ENCODE peak calls at places on chromosomes 1 and 21, in nine cellular contexts. C, K, M, Z, S, V, N, E and A are unnamed samples.

GRCh38 chr1:215156232-215156631 is 73.7 kb downstream of the KCNK2 start:
- DNase-seq in E (no peak), Z (no peak), N (no peak), K (peak), V (no peak), C (no peak), M (peak), S (no peak), A (no peak)

GRCh38 chr21:43734830-43735229 is 15.9 kb downstream of the PDXK start:
- DNase-seq in K (peak), M (peak), E (no peak), V (no peak), Z (no peak), C (no peak), N (no peak), S (no peak), A (no peak)

GRCh38 chr1:88618331-88618730 is 65.7 kb upstream of the PKN2 start:
- DNase-seq in M (no peak), V (no peak), Z (peak), N (no peak), C (no peak), E (no peak), S (no peak), K (no peak), A (peak)

GRCh38 chr1:10947691-10948462 is 64.6 kb upstream of the TARDBP start:
- DNase-seq in K (no peak), N (no peak), C (no peak), E (no peak), V (no peak), S (peak), M (no peak), Z (no peak), A (no peak)

GRCh38 chr1:40978886-40979240 is 633 bp upstream of the CTPS1 start:
- DNase-seq in K (no peak), M (no peak), S (no peak), E (no peak), C (no peak), N (no peak), Z (no peak), V (no peak), A (no peak)

GRCh38 chr1:2193514-2194251 is 889 bp downstream of the FAAP20 start:
- DNase-seq in V (no peak), K (no peak), M (no peak), S (no peak), C (no peak), N (no peak), Z (no peak), E (peak), A (no peak)

GRCh38 chr1:201740086-201740541 is 88.8 kb upstream of the IPO9 start:
- DNase-seq in V (peak), N (peak), Z (peak), K (no peak), S (peak), E (peak), C (peak), M (no peak), A (no peak)

GRCh38 chr1:157878059-157878458 is 36.5 kb upstream of the CD5L start:
- DNase-seq in N (peak), S (no peak), Z (peak), K (peak), E (no peak), V (peak), C (no peak), M (peak), A (no peak)

GRCh38 chr21:42146821-42147220 is 72.1 kb upstream of the ABCG1 start:
- DNase-seq in N (peak), K (no peak), V (no peak), S (peak), Z (no peak), E (peak), M (no peak), C (no peak), A (no peak)

GRCh38 chr1:229161740-229162139 is 109.2 kb upstream of the RAB4A start:
- DNase-seq in M (no peak), C (no peak), S (no peak), E (no peak), K (no peak), Z (no peak), V (no peak), N (no peak), A (no peak)

GRCh38 chr1:230127105-230128054 is 60.3 kb downstream of the GALNT2 start:
- DNase-seq in K (no peak), N (no peak), E (no peak), M (no peak), S (no peak), C (no peak), Z (no peak), V (no peak), A (peak)

GRCh38 chr21:45295576-45296365 is 8.1 kb upstream of the POFUT2 start:
- DNase-seq in N (no peak), K (peak), C (peak), E (peak), S (no peak), Z (no peak), V (no peak), M (peak), A (no peak)

GRCh38 chr1:73800376-73800775 is 397.6 kb downstream of the LRRIQ3 start:
- DNase-seq in Z (no peak), K (peak), S (no peak), V (peak), N (no peak), M (peak), C (no peak), E (no peak), A (no peak)

GRCh38 chr1:69898403-69898947 is 306.9 kb downstream of the LRRC40 start:
- DNase-seq in E (no peak), Z (no peak), K (no peak), M (no peak), S (no peak), V (no peak), N (no peak), C (no peak), A (no peak)

GRCh38 chr1:59972216-59972924 is 45.8 kb upstream of the CYP2J2 start:
- DNase-seq in C (no peak), V (no peak), M (no peak), Z (no peak), N (no peak), K (peak), S (no peak), E (no peak), A (no peak)

GRCh38 chr1:94686882-94687281 is 133.3 kb upstream of the SLC44A3 start:
- DNase-seq in K (no peak), N (no peak), C (no peak), V (no peak), M (no peak), Z (no peak), S (no peak), E (no peak), A (no peak)

GRCh38 chr1:228008391-228009115 is 1.8 kb downstream of the WNT3A start:
- DNase-seq in Z (no peak), S (no peak), E (no peak), V (no peak), C (no peak), M (no peak), N (no peak), K (no peak), A (no peak)

GRCh38 chr1:35706846-35707245 is 11.8 kb downstream of the C1orf216 start:
- DNase-seq in M (no peak), V (no peak), N (peak), S (no peak), K (no peak), E (no peak), C (no peak), Z (no peak), A (no peak)

GRCh38 chr1:218371927-218372672 is 27.0 kb downstream of the TGFB2 start:
- DNase-seq in V (no peak), C (no peak), S (no peak), Z (no peak), E (no peak), N (no peak), M (peak), K (peak), A (no peak)

GRCh38 chr1:160750608-160751007 is 11.6 kb downstream of the SLAMF7 start:
- DNase-seq in V (no peak), C (no peak), N (no peak), E (no peak), Z (no peak), M (no peak), S (no peak), K (no peak), A (no peak)

GRCh38 chr1:201252833-201253810 is 30.2 kb upstream of the PKP1 start:
- DNase-seq in C (no peak), Z (no peak), K (no peak), S (no peak), E (no peak), M (no peak), N (no peak), V (no peak), A (no peak)

GRCh38 chr1:85275701-85276289 is 637 bp downstream of the BCL10 start:
- DNase-seq in N (no peak), V (no peak), E (no peak), C (no peak), M (no peak), S (no peak), K (peak), Z (peak), A (peak)

GRCh38 chr21:27464643-27465042 is 497.8 kb upstream of the ADAMTS5 start:
- DNase-seq in K (peak), S (no peak), Z (no peak), E (no peak), N (no peak), C (no peak), V (no peak), M (no peak), A (no peak)

GRCh38 chr21:27462786-27463185 is 495.9 kb upstream of the ADAMTS5 start:
- DNase-seq in C (no peak), M (no peak), Z (no peak), E (no peak), S (no peak), K (no peak), N (no peak), V (no peak), A (no peak)

GRCh38 chr21:27466175-27466574 is 499.3 kb upstream of the ADAMTS5 start:
- DNase-seq in E (no peak), V (no peak), K (no peak), Z (no peak), M (peak), S (no peak), N (no peak), C (no peak), A (no peak)
- TF ChIP-seq CTCF in E (no peak), V (no peak), K (no peak), Z (no peak), M (peak), S (no peak), N (peak), C (no peak), A (no peak)

GRCh38 chr1:154974086-154974807 is at the start of gene CKS1B:
- DNase-seq in M (peak), K (peak), Z (peak), S (peak), N (peak), C (peak), E (peak), V (peak), A (peak)

GRCh38 chr1:154972517-154973343 is 1.8 kb upstream of the CKS1B start:
- DNase-seq in M (peak), C (peak), S (peak), E (peak), Z (no peak), V (peak), N (peak), K (peak), A (peak)

GRCh38 chr1:154974808-154975408 is 427 bp downstream of the CKS1B start:
- DNase-seq in S (peak), N (peak), E (peak), M (peak), C (peak), Z (peak), V (peak), K (peak), A (peak)

GRCh38 chr1:154972213-154972516 is 1.6 kb upstream of the SHC1 start:
- DNase-seq in S (no peak), V (no peak), Z (no peak), M (no peak), K (no peak), C (no peak), N (no peak), E (no peak), A (no peak)

GRCh38 chr1:154973344-154974085 is 966 bp upstream of the CKS1B start:
- DNase-seq in S (peak), V (peak), Z (peak), K (peak), M (peak), E (peak), C (peak), N (peak), A (peak)
- TF ChIP-seq CTCF in S (no peak), V (no peak), Z (peak), K (peak), M (peak), E (no peak), C (no peak), N (peak), A (no peak)

GRCh38 chr1:204302769-204303168 is 57.0 kb downstream of the PLEKHA6 start:
- DNase-seq in S (no peak), N (no peak), K (no peak), Z (no peak), V (no peak), M (no peak), E (no peak), C (no peak), A (no peak)
- TF ChIP-seq CTCF in S (no peak), N (peak), K (no peak), Z (no peak), V (no peak), M (no peak), E (no peak), C (no peak), A (no peak)

DNA sequence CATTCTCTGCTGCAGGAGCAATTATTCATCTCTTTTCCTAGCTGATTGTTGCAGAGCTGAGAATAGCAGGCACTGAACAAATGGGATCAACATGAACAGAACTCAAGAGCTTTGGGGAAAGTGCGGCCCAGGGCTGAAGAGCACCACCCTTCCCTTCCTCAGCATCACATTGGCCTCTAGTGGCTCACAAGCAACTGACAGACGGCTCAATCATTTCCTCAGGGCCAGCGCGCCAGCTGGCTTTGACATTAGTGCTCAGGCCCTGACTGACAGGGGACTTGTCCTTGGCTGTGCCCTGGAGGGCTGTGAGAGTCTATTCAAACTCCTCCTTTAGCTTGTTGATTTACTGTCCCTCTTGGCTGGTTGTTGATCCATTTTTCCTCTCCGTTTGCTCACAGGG is 295.4 kb downstream of the HLX start:
- DNase-seq in C (no peak), V (no peak), Z (no peak), S (no peak), K (peak), N (peak), M (peak), E (no peak), A (no peak)
- TF ChIP-seq CTCF in C (no peak), V (no peak), Z (no peak), S (no peak), K (peak), N (peak), M (peak), E (no peak), A (no peak)

GRCh38 chr1:188782220-188782841 is 1695.3 kb downstream of the BRINP3 start:
- DNase-seq in M (peak), K (peak), E (no peak), N (peak), S (no peak), V (peak), Z (peak), C (peak), A (peak)
- TF ChIP-seq CTCF in M (peak), K (no peak), E (no peak), N (peak), S (no peak), V (peak), Z (peak), C (peak), A (no peak)

DNA sequence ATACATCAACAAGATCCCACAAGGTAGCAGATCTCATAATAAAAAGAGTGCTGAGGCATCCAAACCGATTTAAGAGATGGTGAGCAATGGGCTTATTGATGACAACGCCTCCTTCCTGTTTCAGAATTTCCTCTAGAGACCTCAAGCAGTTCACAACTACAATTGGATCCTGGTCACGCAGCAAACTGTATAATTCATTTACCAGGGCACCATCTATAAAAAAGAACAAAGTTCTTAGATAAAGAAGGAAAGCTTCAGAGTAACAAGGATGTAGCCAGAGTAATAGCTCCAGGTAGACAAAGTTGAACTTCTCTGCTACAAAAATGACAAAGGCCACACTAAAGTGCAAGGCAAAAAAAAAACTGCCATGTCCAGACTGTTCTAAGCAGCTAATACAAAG is 3.4 kb downstream of the AP4B1 start:
- DNase-seq in M (no peak), S (no peak), N (no peak), C (no peak), E (no peak), V (no peak), K (no peak), Z (no peak), A (no peak)
- TF ChIP-seq CTCF in M (no peak), S (no peak), N (no peak), C (no peak), E (no peak), V (no peak), K (no peak), Z (no peak), A (no peak)

DNA sequence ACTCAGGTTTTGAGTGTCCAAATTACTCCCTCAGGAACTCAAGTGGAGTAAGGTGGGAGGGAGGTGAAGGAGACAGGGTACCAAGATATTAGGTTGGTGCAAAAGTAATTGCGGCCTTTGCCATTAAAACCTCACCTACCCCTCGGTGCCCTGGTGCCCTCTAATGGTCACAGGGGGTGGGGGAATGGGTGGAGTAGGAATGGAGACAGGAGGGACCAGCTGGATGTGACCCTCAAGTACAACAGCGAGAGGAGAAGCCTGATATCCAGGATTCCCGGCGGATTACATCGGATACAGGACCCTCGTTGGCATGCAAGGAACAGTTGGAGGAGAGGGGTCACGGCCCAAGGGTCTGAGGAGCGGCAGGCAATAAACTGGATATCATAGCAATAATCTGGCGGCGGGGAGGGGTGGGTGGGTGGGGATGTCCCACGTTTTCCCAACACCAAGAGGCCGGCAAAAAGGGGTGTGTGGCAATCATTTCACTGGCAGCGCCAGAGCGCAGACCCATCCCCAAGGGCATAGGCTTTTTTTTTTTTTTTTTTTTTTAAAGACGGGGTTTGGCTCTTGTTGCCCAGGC is 4.3 kb upstream of the ZBTB7B start:
- DNase-seq in C (no peak), V (no peak), Z (no peak), E (peak), M (no peak), K (no peak), N (peak), S (peak), A (no peak)
- TF ChIP-seq CTCF in C (no peak), V (no peak), Z (peak), E (no peak), M (peak), K (no peak), N (peak), S (no peak), A (no peak)

GRCh38 chr1:198797656-198798055 is 158.8 kb downstream of the PTPRC start:
- DNase-seq in V (no peak), Z (no peak), K (no peak), N (no peak), M (no peak), C (no peak), E (no peak), S (no peak), A (no peak)

GRCh38 chr1:198794498-198794897 is 155.7 kb downstream of the PTPRC start:
- DNase-seq in E (no peak), V (peak), S (no peak), C (no peak), N (no peak), M (peak), K (peak), Z (no peak), A (no peak)

DNA sequence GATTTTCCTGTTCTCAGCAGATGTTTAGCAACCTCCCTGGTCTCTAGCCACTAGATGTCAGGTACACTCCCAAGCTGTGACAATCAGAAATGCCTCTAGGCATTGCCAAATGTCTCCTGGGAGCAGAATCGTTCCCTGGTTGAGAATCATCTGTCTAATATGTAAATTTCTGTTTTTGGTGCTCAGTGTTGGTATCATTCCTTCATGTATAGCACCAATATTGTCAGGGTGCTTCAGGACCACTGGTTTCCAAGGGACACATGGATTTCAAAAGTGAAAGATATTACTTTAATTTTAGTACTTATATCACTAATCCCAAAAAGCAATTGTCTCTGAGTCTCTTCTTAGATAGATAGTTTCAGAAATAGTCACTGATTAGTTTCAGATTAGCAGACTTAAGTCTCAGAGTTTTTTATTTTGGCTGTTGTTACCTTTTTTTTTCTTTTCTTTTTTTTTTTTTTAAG is 160.1 kb downstream of the PTPRC start:
- DNase-seq in S (no peak), C (no peak), Z (peak), V (no peak), E (no peak), M (no peak), N (no peak), K (no peak), A (no peak)
- TF ChIP-seq CTCF in S (no peak), C (no peak), Z (peak), V (no peak), E (no peak), M (no peak), N (no peak), K (no peak), A (no peak)